ENCODE peak calls at places on chromosome 18, in seven cellular contexts. G, E, C, W, H, R and L are unnamed samples.

GRCh38 chr18:44198296-44199284 is 482.1 kb upstream of the SETBP1 start:
- DNase-seq in G (no peak), E (no peak), C (no peak), W (no peak), H (no peak), R (no peak), L (no peak)

GRCh38 chr18:12839526-12840196 is 44.4 kb downstream of the PTPN2 start:
- DNase-seq in G (no peak), E (peak), C (no peak), W (no peak), H (no peak), R (no peak), L (no peak)

GRCh38 chr18:71293322-71293721 is 1004.5 kb downstream of the SOCS6 start:
- DNase-seq in G (no peak), E (no peak), C (no peak), W (no peak), H (no peak), R (no peak), L (no peak)

GRCh38 chr18:48138211-48138610 is 207.8 kb upstream of the SMAD2 start:
- DNase-seq in G (no peak), E (no peak), C (no peak), W (no peak), H (no peak), R (no peak), L (no peak)

GRCh38 chr18:3115430-3116025 is 102.6 kb upstream of the LPIN2 start:
- DNase-seq in G (no peak), E (no peak), C (no peak), W (no peak), H (no peak), R (no peak), L (no peak)

GRCh38 chr18:39455300-39455699 is 1889.7 kb upstream of the CELF4 start:
- DNase-seq in G (no peak), E (no peak), C (no peak), W (no peak), H (no peak), R (no peak), L (peak)

GRCh38 chr18:68713131-68713530 is 1.8 kb downstream of the TMX3 start:
- DNase-seq in G (no peak), E (peak), C (no peak), W (no peak), H (no peak), R (no peak), L (no peak)

GRCh38 chr18:6058941-6059340 is 163.6 kb upstream of the TMEM200C start:
- DNase-seq in G (no peak), E (no peak), C (no peak), W (no peak), H (no peak), R (peak), L (no peak)

GRCh38 chr18:31267823-31268481 is 50.0 kb upstream of the DSG1 start:
- DNase-seq in G (no peak), E (no peak), C (no peak), W (no peak), H (no peak), R (no peak), L (no peak)
- H3K27ac ChIP-seq in G (no peak), E (no peak), C (no peak), W (no peak), H (no peak), R (no peak), L (no peak)

DNA sequence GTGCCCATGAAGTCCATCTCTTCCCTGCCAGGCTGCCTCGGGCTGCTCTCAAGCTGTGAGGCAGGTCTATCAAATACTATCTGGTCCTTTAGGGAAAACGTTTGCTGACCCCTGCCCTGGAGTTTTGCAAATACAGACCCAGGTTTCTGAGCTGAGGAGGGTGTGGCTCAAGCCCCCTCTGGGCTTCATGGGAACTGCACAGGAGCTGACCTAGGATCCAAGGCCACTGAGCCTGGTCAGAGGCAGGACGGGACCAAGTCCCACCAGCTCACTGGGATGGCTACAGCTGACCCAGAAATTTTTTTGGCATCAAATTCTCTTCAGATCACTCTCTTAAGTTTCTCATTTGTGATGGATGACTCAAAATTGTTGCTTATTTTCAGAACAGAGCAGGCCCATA is 14.1 kb downstream of the ZNF516 start:
- DNase-seq in G (no peak), E (no peak), C (no peak), W (no peak), H (no peak), R (no peak), L (no peak)
- TF ChIP-seq CTCF in G (peak), E (no peak), C (no peak), W (no peak), H (no peak), R (peak), L (no peak)

GRCh38 chr18:79639072-79639829 is 40.4 kb upstream of the CTDP1 start:
- DNase-seq in G (no peak), E (no peak), C (no peak), W (no peak), H (no peak), R (no peak), L (no peak)

GRCh38 chr18:79641722-79642497 is 37.7 kb upstream of the CTDP1 start:
- DNase-seq in G (no peak), E (no peak), C (no peak), W (no peak), H (no peak), R (no peak), L (no peak)

GRCh38 chr18:79637921-79638855 is 41.4 kb upstream of the CTDP1 start:
- DNase-seq in G (no peak), E (no peak), C (no peak), W (no peak), H (no peak), R (no peak), L (no peak)

GRCh38 chr18:79640875-79641274 is 38.7 kb upstream of the CTDP1 start:
- DNase-seq in G (no peak), E (no peak), C (no peak), W (no peak), H (no peak), R (no peak), L (no peak)

GRCh38 chr18:79640064-79640672 is 39.4 kb upstream of the CTDP1 start:
- DNase-seq in G (no peak), E (no peak), C (no peak), W (no peak), H (no peak), R (no peak), L (no peak)
- H3K27ac ChIP-seq in G (no peak), E (no peak), C (no peak), W (no peak), H (no peak), R (no peak), L (no peak)

GRCh38 chr18:59823611-59824195 is 76.1 kb upstream of the PMAIP1 start:
- DNase-seq in G (peak), E (peak), C (peak), W (no peak), H (peak), R (peak), L (peak)
- TF ChIP-seq CTCF in G (peak), E (peak), C (peak), W (peak), H (peak), R (peak), L (peak)

DNA sequence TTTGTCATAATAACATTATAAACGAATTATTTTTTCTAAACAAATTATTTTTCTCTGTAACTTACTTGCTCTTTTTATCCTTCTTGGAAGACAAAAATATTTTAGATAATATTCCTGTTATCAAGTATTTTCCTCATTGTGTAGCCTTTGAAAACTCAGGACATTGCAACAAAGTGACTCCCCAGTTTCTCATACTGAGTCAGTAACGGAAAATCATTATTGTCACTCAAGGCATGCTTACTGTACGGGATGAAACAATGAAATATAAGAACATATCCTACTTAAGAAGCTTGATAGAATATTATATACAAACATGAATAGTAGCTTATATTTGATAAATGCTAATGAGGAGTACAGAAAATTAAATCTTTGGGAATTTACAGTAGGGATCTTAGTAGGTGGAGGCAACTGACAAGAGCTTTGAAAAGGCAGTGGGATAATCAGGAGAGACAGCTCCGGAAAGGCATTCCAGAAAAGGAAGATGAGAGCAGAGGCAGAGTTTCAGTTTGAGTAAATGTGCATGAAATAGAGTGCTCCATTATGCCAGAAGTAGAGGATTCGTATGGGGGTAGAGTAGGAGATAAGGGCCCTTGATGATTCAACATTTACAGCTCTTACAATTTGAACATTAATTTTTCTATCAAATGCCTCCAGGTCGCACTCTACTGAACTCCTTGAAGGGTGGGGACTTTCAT is 14.0 kb upstream of the YES1 start:
- DNase-seq in G (no peak), E (no peak), C (no peak), W (no peak), H (no peak), R (no peak), L (no peak)
- H3K27ac ChIP-seq in G (no peak), E (no peak), C (no peak), W (no peak), H (no peak), R (no peak), L (no peak)

DNA sequence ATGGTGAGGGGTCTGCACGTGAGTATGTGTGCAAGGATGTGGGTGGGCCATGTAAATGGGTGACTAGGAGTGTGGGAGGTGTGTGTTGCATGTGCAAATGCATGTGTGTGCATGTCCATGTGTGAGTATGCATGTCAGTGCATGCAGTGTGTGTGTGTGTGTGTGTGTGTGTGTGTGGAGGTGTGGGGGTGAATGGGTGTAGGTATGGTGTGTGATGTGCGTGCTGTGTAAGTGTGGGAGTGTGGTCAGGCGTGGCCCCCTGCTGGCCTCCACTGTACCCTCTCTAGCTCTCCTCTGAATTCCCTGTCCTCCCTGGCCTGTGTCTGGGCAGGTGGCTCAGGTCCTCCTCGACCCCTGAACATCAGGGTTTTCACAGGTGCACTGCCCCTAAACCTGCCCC is 230.3 kb downstream of the CELF4 start:
- DNase-seq in G (no peak), E (no peak), C (no peak), W (no peak), H (no peak), R (no peak), L (no peak)
- TF ChIP-seq CTCF in G (no peak), E (no peak), C (no peak), W (no peak), H (no peak), R (peak), L (no peak)

GRCh38 chr18:74499633-74500032 is 3.5 kb downstream of the CNDP2 start:
- DNase-seq in G (no peak), E (peak), C (peak), W (no peak), H (peak), R (no peak), L (peak)

GRCh38 chr18:74497778-74498177 is 1.6 kb downstream of the CNDP2 start:
- DNase-seq in G (no peak), E (no peak), C (no peak), W (no peak), H (no peak), R (no peak), L (no peak)

GRCh38 chr18:74497308-74497640 is 1.1 kb downstream of the CNDP2 start:
- DNase-seq in G (no peak), E (peak), C (no peak), W (no peak), H (no peak), R (no peak), L (no peak)

GRCh38 chr18:74498712-74499629 is 2.8 kb downstream of the CNDP2 start:
- DNase-seq in G (no peak), E (peak), C (peak), W (peak), H (peak), R (no peak), L (no peak)

DNA sequence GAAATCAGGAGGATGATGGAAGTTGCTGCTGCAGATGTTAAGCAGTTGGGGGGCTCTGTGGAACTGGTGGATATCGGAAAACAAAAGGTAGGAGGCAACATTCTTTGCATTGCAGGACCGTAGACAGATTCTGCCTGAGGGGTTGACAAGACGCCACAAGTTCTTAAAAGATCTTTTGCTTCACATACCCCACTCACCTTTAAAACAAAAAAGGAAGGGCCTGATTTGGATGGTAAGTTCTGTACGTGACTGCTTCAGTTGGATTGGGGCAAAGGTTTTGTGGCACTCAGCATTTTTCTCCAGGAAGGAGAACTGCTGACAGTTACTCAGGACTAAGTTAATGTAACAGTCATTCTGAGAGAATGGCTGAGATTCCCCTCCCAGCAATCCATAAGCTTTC is 5.2 kb downstream of the CNDP2 start:
- DNase-seq in G (no peak), E (no peak), C (no peak), W (no peak), H (no peak), R (no peak), L (peak)
- H3K27ac ChIP-seq in G (no peak), E (peak), C (no peak), W (peak), H (peak), R (no peak), L (peak)

GRCh38 chr18:78448106-78448505 is 531.5 kb upstream of the SALL3 start:
- DNase-seq in G (no peak), E (peak), C (no peak), W (no peak), H (no peak), R (no peak), L (no peak)
- TF ChIP-seq CTCF in G (peak), E (peak), C (no peak), W (no peak), H (no peak), R (no peak), L (peak)

DNA sequence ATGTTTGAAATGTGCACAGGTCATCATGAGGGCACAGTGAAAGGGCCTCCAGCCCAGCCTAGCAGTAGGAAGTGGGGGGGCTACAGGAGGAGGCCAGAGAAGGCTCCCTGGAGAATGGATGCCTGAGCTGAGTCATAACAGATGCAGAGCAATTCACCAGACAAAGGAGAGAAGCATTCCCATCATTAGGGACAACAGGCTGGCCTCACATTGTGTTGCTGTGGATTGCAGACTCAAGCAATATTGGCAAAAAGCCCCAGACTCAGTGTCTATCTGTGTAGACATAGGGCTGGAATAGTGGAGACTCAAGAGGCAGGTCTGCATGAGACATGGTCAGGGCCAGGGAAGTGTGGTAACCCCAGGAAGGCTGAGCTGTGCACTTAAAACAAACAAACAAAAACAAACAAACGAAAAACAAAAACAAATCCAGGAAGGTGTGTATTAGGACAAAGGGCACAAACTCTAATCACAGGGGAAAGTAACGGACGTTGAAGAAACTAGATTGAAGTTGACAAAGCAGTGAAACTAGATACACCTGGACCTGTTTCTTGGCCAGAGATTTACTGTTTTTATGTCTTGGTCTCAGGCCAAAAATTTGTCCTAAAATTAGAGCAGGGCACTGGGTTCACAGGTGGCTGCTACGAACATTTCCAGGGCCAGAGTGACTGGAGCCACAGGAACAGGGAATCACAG is 329.7 kb downstream of the DLGAP1 start:
- DNase-seq in G (no peak), E (no peak), C (peak), W (no peak), H (no peak), R (no peak), L (no peak)
- H3K27ac ChIP-seq in G (no peak), E (no peak), C (peak), W (no peak), H (no peak), R (no peak), L (no peak)

DNA sequence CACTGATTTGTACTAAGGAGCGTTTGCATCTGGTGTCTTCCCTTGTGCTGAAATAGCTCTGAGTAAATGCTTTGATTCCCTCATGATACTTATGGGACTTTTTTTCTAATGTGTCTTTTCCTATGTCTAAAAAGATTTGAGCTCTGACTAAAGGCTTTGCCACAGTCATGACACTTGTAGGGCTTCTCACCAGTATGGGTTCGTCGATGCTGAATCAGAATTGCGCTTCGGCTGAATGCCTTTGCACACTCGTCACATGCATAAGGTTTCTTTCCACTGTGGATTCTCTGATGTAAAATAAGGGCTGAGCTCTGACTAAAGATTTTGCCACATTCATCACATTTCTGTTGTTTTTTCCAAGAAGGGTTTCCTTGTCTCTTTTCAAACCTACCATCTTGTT is 8.0 kb downstream of the ZNF396 start:
- DNase-seq in G (no peak), E (no peak), C (no peak), W (no peak), H (no peak), R (no peak), L (no peak)
- TF ChIP-seq CTCF in G (no peak), E (no peak), C (no peak), W (no peak), H (no peak), R (no peak), L (no peak)